ENCODE peak calls at places on chromosome 7, in eight cellular contexts. K is GM06990, F is cardiac muscle cell, A is progenitor cell of endocrine pancreas, U is GM13976, I is IMR-90, G is Peyer's patch, C is heart right ventricle. L is an unnamed sample.

GRCh38 chr7:121547341-121548092 is 151.4 kb upstream of the FAM3C start:
- DNase-seq in U (peak), K (peak), F (peak), G (no peak), C (no peak), I (peak), A (no peak), L (peak)

GRCh38 chr7:51019891-51020855 is 237.5 kb upstream of the GRB10 start:
- DNase-seq in C (no peak), A (no peak), K (no peak), I (peak), F (no peak), U (no peak), G (no peak), L (no peak)

GRCh38 chr7:159012353-159013069 is 132.2 kb downstream of the VIPR2 start:
- DNase-seq in U (no peak), K (no peak), A (no peak), I (no peak), F (no peak), G (peak), C (peak), L (no peak)

GRCh38 chr7:131383937-131384635 is 56.4 kb downstream of the MKLN1 start:
- DNase-seq in K (no peak), F (no peak), C (no peak), G (no peak), U (no peak), I (no peak), A (no peak), L (no peak)

GRCh38 chr7:74283858-74284447 is 5.3 kb upstream of the CLIP2 start:
- DNase-seq in F (no peak), U (no peak), G (no peak), C (no peak), K (no peak), I (peak), A (no peak), L (no peak)

GRCh38 chr7:143887078-143887477 is 14.9 kb downstream of the TCAF1 start:
- DNase-seq in G (no peak), C (no peak), A (no peak), F (no peak), U (no peak), K (no peak), I (peak), L (no peak)

GRCh38 chr7:80916770-80917681 is 1.8 kb downstream of the SEMA3C start:
- DNase-seq in C (no peak), F (peak), G (no peak), U (no peak), A (no peak), K (no peak), I (peak), L (no peak)

GRCh38 chr7:118872568-118872967 is 648.1 kb downstream of the ANKRD7 start:
- DNase-seq in K (no peak), I (no peak), A (no peak), F (no peak), U (no peak), C (no peak), G (no peak), L (no peak)

GRCh38 chr7:136046548-136046947 is 69.4 kb upstream of the MTPN start:
- DNase-seq in F (no peak), K (no peak), U (no peak), A (no peak), G (no peak), I (no peak), C (no peak), L (no peak)

GRCh38 chr7:64755881-64756280 is 38.3 kb upstream of the ZNF138 start:
- DNase-seq in F (no peak), K (no peak), C (no peak), G (no peak), U (no peak), A (no peak), I (no peak), L (no peak)

GRCh38 chr7:1426474-1426873 is 32.8 kb downstream of the MICALL2 start:
- DNase-seq in F (no peak), A (no peak), C (no peak), U (no peak), G (no peak), K (no peak), I (no peak), L (no peak)

GRCh38 chr7:55572378-55573233 is at the start of gene VOPP1:
- DNase-seq in A (peak), U (peak), K (peak), I (peak), G (peak), F (peak), C (peak), L (peak)

GRCh38 chr7:20554072-20554471 is 61.4 kb upstream of the ABCB5 start:
- DNase-seq in K (no peak), G (no peak), U (no peak), F (no peak), C (no peak), A (no peak), I (no peak), L (no peak)
- TF ChIP-seq CTCF in K (no peak), G (no peak), U (no peak), F (no peak), C (no peak), A (no peak), I (no peak), L (no peak)

GRCh38 chr7:134553976-134554375 is 5.1 kb downstream of the AKR1B15 start:
- DNase-seq in I (peak), G (no peak), K (no peak), F (peak), U (peak), C (no peak), A (no peak), L (no peak)

GRCh38 chr7:134549366-134549765 is 456 bp downstream of the AKR1B15 start:
- DNase-seq in I (no peak), K (no peak), U (no peak), F (no peak), G (no peak), A (no peak), C (no peak), L (no peak)

GRCh38 chr7:134554417-134554966 is 5.6 kb downstream of the AKR1B15 start:
- DNase-seq in U (no peak), I (no peak), F (no peak), A (no peak), G (no peak), K (peak), C (no peak), L (no peak)

GRCh38 chr7:134548877-134549276 is at the start of gene AKR1B15:
- DNase-seq in C (no peak), U (peak), G (no peak), K (peak), I (peak), F (no peak), A (no peak), L (peak)

GRCh38 chr7:134552105-134552504 is 3.2 kb downstream of the AKR1B15 start:
- DNase-seq in U (no peak), C (no peak), G (peak), A (no peak), I (peak), F (peak), K (no peak), L (no peak)
- TF ChIP-seq CTCF in U (no peak), C (peak), G (peak), A (peak), I (peak), F (peak), K (peak), L (no peak)

GRCh38 chr7:35726654-35727053 is 31.7 kb upstream of the HERPUD2 start:
- DNase-seq in I (no peak), F (no peak), C (no peak), G (no peak), U (no peak), K (peak), A (no peak), L (no peak)

GRCh38 chr7:35723011-35723410 is 28.1 kb upstream of the HERPUD2 start:
- DNase-seq in I (peak), G (no peak), F (no peak), C (no peak), U (no peak), A (no peak), K (no peak), L (no peak)

GRCh38 chr7:35722054-35722849 is 27.3 kb upstream of the HERPUD2 start:
- DNase-seq in K (peak), C (no peak), A (no peak), I (no peak), U (no peak), G (no peak), F (no peak), L (no peak)

GRCh38 chr7:35727571-35727970 is 32.6 kb upstream of the HERPUD2 start:
- DNase-seq in C (no peak), K (peak), U (peak), I (no peak), A (no peak), F (no peak), G (no peak), L (peak)

GRCh38 chr7:35725280-35725680 is 30.3 kb upstream of the HERPUD2 start:
- DNase-seq in C (no peak), I (no peak), K (peak), U (peak), F (no peak), G (peak), A (no peak), L (peak)
- TF ChIP-seq CTCF in C (no peak), I (no peak), K (peak), U (peak), F (no peak), G (peak), A (no peak), L (peak)

DNA sequence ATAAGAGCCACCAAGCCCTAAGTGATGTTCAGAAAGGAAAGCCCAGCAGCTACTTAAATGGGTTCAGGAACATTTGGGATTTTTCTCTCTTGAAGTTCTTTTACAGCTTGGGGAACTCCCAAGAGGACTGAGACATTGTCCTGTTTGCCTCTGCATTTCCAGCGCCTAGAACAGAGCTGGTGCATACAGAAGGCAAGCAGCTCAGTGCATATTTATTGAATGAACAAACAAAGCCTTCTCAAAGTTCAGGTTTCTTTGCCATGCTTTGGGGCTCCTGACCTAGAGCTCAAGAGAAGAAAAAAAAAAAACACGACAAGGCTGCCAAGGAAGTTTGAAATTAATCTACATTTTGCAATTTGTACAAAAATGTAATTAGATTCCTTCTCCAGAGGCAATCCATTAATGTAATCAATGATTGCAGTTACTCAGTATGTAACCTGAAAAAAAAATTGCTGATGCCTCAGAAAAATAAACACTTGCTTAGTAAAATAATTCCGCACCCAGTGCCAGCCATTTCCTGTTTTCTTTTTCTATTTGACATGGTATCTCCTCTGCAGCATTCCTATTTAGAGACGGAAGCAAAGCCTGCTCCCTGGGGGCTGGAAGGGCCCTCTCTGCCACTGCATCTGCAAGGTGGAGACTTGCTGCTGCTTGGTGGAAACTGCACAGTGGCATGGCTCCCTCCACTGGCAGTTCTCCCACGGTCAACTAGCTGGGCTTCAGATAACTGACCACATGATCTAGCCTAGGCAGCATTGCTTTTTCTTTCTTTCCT is 157.3 kb downstream of the TMEM178B start:
- DNase-seq in F (peak), U (no peak), I (peak), C (peak), G (no peak), A (no peak), K (no peak), L (no peak)
- TF ChIP-seq CTCF in F (no peak), U (peak), I (peak), C (peak), G (no peak), A (peak), K (peak), L (no peak)